ENCODE peak calls at places on chromosome 4, in nine cellular contexts. F is NCI-H1105; T is GM03348; B is HCT116; M is M059J; V is activated CD8-positive, alpha-beta memory T cell treated with anti-CD3 and anti-CD28 coated beads for 1 hour; S is germinal center; L is stimulated activated CD4-positive, alpha-beta T cell treated with anti-CD3 and anti-CD28 coated beads, Interleukin-2, amount 100 ng/mL, for 24 hours; Y is epithelial cell of prostate. J is an unnamed sample.

GRCh38 chr4:77232653-77233052 is 75.6 kb downstream of the CCNG2 start:
- DNase-seq in F (no peak), S (no peak), B (no peak), Y (no peak), M (peak), L (no peak), V (no peak), T (no peak), J (no peak)

GRCh38 chr4:186634591-186635128 is 79.3 kb upstream of the MTNR1A start:
- DNase-seq in M (no peak), S (no peak), B (no peak), T (no peak), V (no peak), L (no peak), Y (no peak), F (no peak), J (no peak)

GRCh38 chr4:5018096-5018495 is 1.2 kb downstream of the CYTL1 start:
- DNase-seq in T (no peak), S (no peak), B (no peak), V (no peak), F (no peak), M (no peak), L (no peak), Y (no peak), J (no peak)

GRCh38 chr4:26093561-26093960 is 179.5 kb downstream of the SMIM20 start:
- DNase-seq in M (no peak), V (no peak), T (no peak), L (no peak), Y (no peak), B (no peak), F (no peak), S (no peak), J (no peak)

GRCh38 chr4:87416965-87417364 is 5.4 kb upstream of the NUDT9 start:
- DNase-seq in V (no peak), Y (no peak), F (no peak), M (no peak), L (no peak), B (no peak), S (no peak), T (no peak), J (no peak)

GRCh38 chr4:25767877-25768475 is 94.8 kb downstream of the SEL1L3 start:
- DNase-seq in F (peak), M (peak), Y (no peak), B (peak), V (no peak), S (no peak), T (peak), L (peak), J (peak)

GRCh38 chr4:40238700-40239548 is 42.1 kb downstream of the RHOH start:
- DNase-seq in L (peak), F (no peak), Y (no peak), V (peak), M (no peak), T (no peak), S (no peak), B (no peak), J (no peak)

GRCh38 chr4:1204286-1204827 is 32.0 kb upstream of the SPON2 start:
- DNase-seq in B (no peak), V (no peak), T (no peak), Y (no peak), L (no peak), M (no peak), S (no peak), F (no peak), J (no peak)

GRCh38 chr4:41569957-41570356 is 32.0 kb downstream of the LIMCH1 start:
- DNase-seq in B (no peak), F (no peak), M (peak), L (no peak), T (no peak), Y (no peak), V (no peak), S (no peak), J (no peak)

GRCh38 chr4:119549639-119550038 is 79.0 kb downstream of the PDE5A start:
- DNase-seq in F (no peak), Y (no peak), L (no peak), T (no peak), M (no peak), S (no peak), B (no peak), V (no peak), J (no peak)

GRCh38 chr4:123924536-123924935 is 527.9 kb downstream of the SPRY1 start:
- DNase-seq in T (no peak), F (no peak), B (no peak), M (no peak), L (no peak), V (no peak), S (no peak), Y (no peak), J (no peak)

GRCh38 chr4:130563185-130563890 is 1467.4 kb downstream of the C4orf33 start:
- DNase-seq in L (no peak), Y (no peak), T (peak), B (peak), M (peak), V (no peak), F (no peak), S (no peak), J (peak)

GRCh38 chr4:98530572-98530971 is 127.8 kb downstream of the TSPAN5 start:
- DNase-seq in T (no peak), S (no peak), B (no peak), F (no peak), M (no peak), V (no peak), L (no peak), Y (no peak), J (no peak)

GRCh38 chr4:121784975-121785374 is 16.1 kb upstream of the EXOSC9 start:
- DNase-seq in L (no peak), V (no peak), S (no peak), T (peak), M (peak), B (no peak), Y (peak), F (no peak), J (no peak)

GRCh38 chr4:101885574-101885973 is 95.0 kb downstream of the BANK1 start:
- DNase-seq in S (no peak), V (no peak), F (no peak), M (no peak), B (no peak), L (no peak), T (no peak), Y (peak), J (peak)

GRCh38 chr4:83208371-83208770 is 76.2 kb downstream of the COQ2 start:
- DNase-seq in V (no peak), Y (no peak), L (no peak), B (no peak), F (no peak), S (no peak), T (no peak), M (no peak), J (no peak)

GRCh38 chr4:21451032-21451431 is 497.5 kb downstream of the KCNIP4 start:
- DNase-seq in F (no peak), M (peak), T (no peak), L (no peak), V (no peak), Y (peak), S (no peak), B (no peak), J (no peak)

GRCh38 chr4:3673716-3674478 is 92.3 kb upstream of the ADRA2C start:
- DNase-seq in T (no peak), Y (no peak), L (no peak), B (no peak), F (no peak), M (no peak), V (no peak), S (no peak), J (no peak)

GRCh38 chr4:80963051-80963450 is 67.5 kb upstream of the BMP3 start:
- DNase-seq in L (no peak), B (no peak), S (no peak), M (no peak), F (no peak), Y (peak), V (no peak), T (peak), J (no peak)